ENCODE peak calls at places on chromosome 15, in six cellular contexts. One of them, this sample, is unnamed. For H3K79me2 and H3K4me1, the result is how much of the 10 kb centered on the place peaks cover.

GRCh38 chr15:61196156-61196555 is 32.9 kb downstream of the RORA start:
- DNase-seq in K562: no peak
- DNase-seq in mammary epithelial cell: no peak
- DNase-seq in hepatocyte: no peak
- DNase-seq in PC-3: no peak
- DNase-seq in neural progenitor cell: no peak
- DNase-seq in this sample: no peak

GRCh38 chr15:101161656-101162055 is 90.2 kb downstream of the CHSY1 start:
- DNase-seq in K562: no peak
- DNase-seq in neural progenitor cell: no peak
- DNase-seq in PC-3: no peak
- DNase-seq in hepatocyte: no peak
- DNase-seq in mammary epithelial cell: no peak
- DNase-seq in this sample: no peak

GRCh38 chr15:38168472-38169057 is 84.1 kb upstream of the SPRED1 start:
- DNase-seq in K562: no peak
- DNase-seq in hepatocyte: no peak
- DNase-seq in mammary epithelial cell: no peak
- DNase-seq in neural progenitor cell: no peak
- DNase-seq in PC-3: no peak
- DNase-seq in this sample: no peak

GRCh38 chr15:58985443-58985842 is 2.0 kb upstream of the RNF111 start:
- DNase-seq in K562: peak
- DNase-seq in mammary epithelial cell: no peak
- DNase-seq in hepatocyte: peak
- DNase-seq in neural progenitor cell: peak
- DNase-seq in PC-3: no peak
- DNase-seq in this sample: peak

GRCh38 chr15:90101969-90102890 is at the start of gene IDH2:
- DNase-seq in mammary epithelial cell: peak
- DNase-seq in K562: peak
- DNase-seq in neural progenitor cell: peak
- DNase-seq in PC-3: peak
- DNase-seq in hepatocyte: peak
- DNase-seq in this sample: peak

GRCh38 chr15:81322708-81323253 is 1.2 kb downstream of the STARD5 start:
- DNase-seq in neural progenitor cell: no peak
- DNase-seq in hepatocyte: no peak
- DNase-seq in K562: no peak
- DNase-seq in mammary epithelial cell: peak
- DNase-seq in PC-3: no peak
- DNase-seq in this sample: no peak

GRCh38 chr15:79939399-79939798 is 31.6 kb downstream of the BCL2A1 start:
- DNase-seq in PC-3: no peak
- DNase-seq in mammary epithelial cell: no peak
- DNase-seq in K562: no peak
- DNase-seq in hepatocyte: no peak
- DNase-seq in neural progenitor cell: no peak
- DNase-seq in this sample: no peak

GRCh38 chr15:82771789-82772607 is 33.9 kb downstream of the FSD2 start:
- DNase-seq in hepatocyte: no peak
- DNase-seq in neural progenitor cell: no peak
- DNase-seq in PC-3: no peak
- DNase-seq in mammary epithelial cell: peak
- DNase-seq in K562: no peak
- DNase-seq in this sample: no peak

GRCh38 chr15:83092309-83092976 is 15.0 kb upstream of the TM6SF1 start:
- DNase-seq in mammary epithelial cell: peak
- DNase-seq in hepatocyte: peak
- DNase-seq in PC-3: peak
- DNase-seq in K562: peak
- DNase-seq in neural progenitor cell: no peak
- DNase-seq in this sample: peak

GRCh38 chr15:85582076-85582718 is 201.8 kb downstream of the AKAP13 start:
- DNase-seq in PC-3: no peak
- DNase-seq in neural progenitor cell: no peak
- DNase-seq in mammary epithelial cell: no peak
- DNase-seq in hepatocyte: no peak
- DNase-seq in K562: no peak
- DNase-seq in this sample: no peak

DNA sequence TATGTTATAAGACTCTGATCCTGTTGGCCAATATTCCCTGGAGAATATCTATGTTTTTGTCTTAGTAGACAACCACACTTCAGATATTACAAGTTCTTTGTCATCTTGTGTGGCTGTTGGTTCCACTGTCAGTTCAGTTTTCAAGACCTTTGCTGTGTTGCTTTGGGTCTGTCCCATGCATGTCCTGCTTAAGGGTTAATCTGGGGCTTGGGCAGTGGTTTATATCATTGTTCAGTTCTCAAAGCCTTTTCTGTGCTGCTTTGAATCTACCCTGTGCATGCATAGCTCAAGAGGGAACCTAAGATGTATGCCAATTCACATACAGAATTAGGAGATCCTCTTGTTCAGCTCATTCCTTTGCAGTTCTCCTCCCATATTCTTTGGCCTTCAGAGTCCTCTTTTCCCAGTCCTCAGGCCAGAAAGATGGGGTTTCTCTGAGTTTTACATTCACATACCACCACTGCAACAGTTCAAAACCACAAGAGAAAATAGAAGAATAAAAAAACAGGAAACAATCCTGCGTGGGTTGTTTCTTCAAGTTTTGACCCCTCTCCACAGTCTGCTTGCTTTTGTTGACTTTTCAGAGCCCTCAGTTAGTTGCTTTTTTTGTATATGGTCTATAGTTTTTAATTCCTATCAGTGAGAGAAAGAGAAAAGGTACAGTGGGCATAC is 21.6 kb downstream of the BUB1B start:
- DNase-seq in mammary epithelial cell: no peak
- DNase-seq in PC-3: no peak
- DNase-seq in K562: no peak
- DNase-seq in hepatocyte: no peak
- DNase-seq in neural progenitor cell: no peak
- DNase-seq in this sample: no peak
- H3K79me2 ChIP-seq in mammary epithelial cell: under half
- H3K79me2 ChIP-seq in PC-3: under half
- H3K79me2 ChIP-seq in K562: under half
- H3K79me2 ChIP-seq in hepatocyte: under half
- H3K79me2 ChIP-seq in neural progenitor cell: under half
- H3K79me2 ChIP-seq in this sample: under half

GRCh38 chr15:96274087-96274440 is 56.4 kb upstream of the NR2F2 start:
- DNase-seq in K562: no peak
- DNase-seq in mammary epithelial cell: no peak
- DNase-seq in hepatocyte: no peak
- DNase-seq in PC-3: no peak
- DNase-seq in neural progenitor cell: no peak
- DNase-seq in this sample: no peak
- H3K4me1 ChIP-seq in K562: under half
- H3K4me1 ChIP-seq in mammary epithelial cell: half or more
- H3K4me1 ChIP-seq in hepatocyte: under half
- H3K4me1 ChIP-seq in PC-3: half or more
- H3K4me1 ChIP-seq in neural progenitor cell: under half
- H3K4me1 ChIP-seq in this sample: under half

GRCh38 chr15:42915654-42916053 is 4.9 kb downstream of the TTBK2 start:
- DNase-seq in neural progenitor cell: no peak
- DNase-seq in PC-3: no peak
- DNase-seq in mammary epithelial cell: no peak
- DNase-seq in K562: no peak
- DNase-seq in hepatocyte: no peak
- DNase-seq in this sample: no peak
- H3K79me2 ChIP-seq in neural progenitor cell: half or more
- H3K79me2 ChIP-seq in PC-3: under half
- H3K79me2 ChIP-seq in mammary epithelial cell: half or more
- H3K79me2 ChIP-seq in K562: half or more
- H3K79me2 ChIP-seq in hepatocyte: half or more
- H3K79me2 ChIP-seq in this sample: under half

GRCh38 chr15:95171551-95171950 is 940.2 kb downstream of the MCTP2 start:
- DNase-seq in K562: no peak
- DNase-seq in hepatocyte: no peak
- DNase-seq in PC-3: no peak
- DNase-seq in mammary epithelial cell: no peak
- DNase-seq in neural progenitor cell: no peak
- DNase-seq in this sample: peak
- H3K4me1 ChIP-seq in K562: under half
- H3K4me1 ChIP-seq in hepatocyte: under half
- H3K4me1 ChIP-seq in PC-3: under half
- H3K4me1 ChIP-seq in mammary epithelial cell: under half
- H3K4me1 ChIP-seq in neural progenitor cell: under half
- H3K4me1 ChIP-seq in this sample: under half

GRCh38 chr15:66725468-66725785 is 23.4 kb downstream of the SMAD6 start:
- DNase-seq in K562: no peak
- DNase-seq in neural progenitor cell: no peak
- DNase-seq in mammary epithelial cell: no peak
- DNase-seq in PC-3: no peak
- DNase-seq in hepatocyte: no peak
- DNase-seq in this sample: no peak
- H3K79me2 ChIP-seq in K562: under half
- H3K79me2 ChIP-seq in neural progenitor cell: under half
- H3K79me2 ChIP-seq in mammary epithelial cell: under half
- H3K79me2 ChIP-seq in PC-3: under half
- H3K79me2 ChIP-seq in hepatocyte: half or more
- H3K79me2 ChIP-seq in this sample: under half

DNA sequence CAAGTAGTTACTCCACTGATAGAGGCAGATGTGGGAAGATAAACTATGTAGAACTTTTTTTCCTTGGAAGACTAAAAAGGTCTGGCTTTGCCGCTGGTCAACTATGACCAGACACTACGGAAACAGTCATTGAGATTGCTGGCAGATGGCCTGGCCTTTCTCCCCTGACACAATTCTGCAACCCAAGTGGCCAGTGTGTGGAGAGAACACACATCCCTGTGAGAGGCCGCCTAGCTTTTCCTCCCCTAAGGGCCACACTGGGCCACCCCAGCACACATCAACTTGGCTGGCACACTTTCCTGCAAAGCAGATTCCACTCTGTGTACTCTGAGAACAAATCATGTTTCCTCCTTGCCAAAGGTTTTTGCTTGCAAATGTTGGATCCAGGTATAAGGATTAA is 10.4 kb upstream of the TJP1 start:
- DNase-seq in K562: no peak
- DNase-seq in hepatocyte: no peak
- DNase-seq in neural progenitor cell: no peak
- DNase-seq in mammary epithelial cell: no peak
- DNase-seq in PC-3: no peak
- DNase-seq in this sample: no peak
- H3K4me1 ChIP-seq in K562: under half
- H3K4me1 ChIP-seq in hepatocyte: under half
- H3K4me1 ChIP-seq in neural progenitor cell: under half
- H3K4me1 ChIP-seq in mammary epithelial cell: under half
- H3K4me1 ChIP-seq in PC-3: under half
- H3K4me1 ChIP-seq in this sample: under half

GRCh38 chr15:52397118-52397517 is 101.5 kb upstream of the MYO5C start:
- DNase-seq in mammary epithelial cell: no peak
- DNase-seq in hepatocyte: no peak
- DNase-seq in PC-3: no peak
- DNase-seq in neural progenitor cell: no peak
- DNase-seq in K562: no peak
- DNase-seq in this sample: no peak

GRCh38 chr15:52391074-52391473 is 95.5 kb upstream of the MYO5C start:
- DNase-seq in neural progenitor cell: no peak
- DNase-seq in mammary epithelial cell: no peak
- DNase-seq in PC-3: no peak
- DNase-seq in K562: no peak
- DNase-seq in hepatocyte: no peak
- DNase-seq in this sample: no peak

GRCh38 chr15:52394020-52394608 is 98.5 kb upstream of the MYO5C start:
- DNase-seq in neural progenitor cell: no peak
- DNase-seq in hepatocyte: no peak
- DNase-seq in K562: no peak
- DNase-seq in PC-3: no peak
- DNase-seq in mammary epithelial cell: no peak
- DNase-seq in this sample: no peak

DNA sequence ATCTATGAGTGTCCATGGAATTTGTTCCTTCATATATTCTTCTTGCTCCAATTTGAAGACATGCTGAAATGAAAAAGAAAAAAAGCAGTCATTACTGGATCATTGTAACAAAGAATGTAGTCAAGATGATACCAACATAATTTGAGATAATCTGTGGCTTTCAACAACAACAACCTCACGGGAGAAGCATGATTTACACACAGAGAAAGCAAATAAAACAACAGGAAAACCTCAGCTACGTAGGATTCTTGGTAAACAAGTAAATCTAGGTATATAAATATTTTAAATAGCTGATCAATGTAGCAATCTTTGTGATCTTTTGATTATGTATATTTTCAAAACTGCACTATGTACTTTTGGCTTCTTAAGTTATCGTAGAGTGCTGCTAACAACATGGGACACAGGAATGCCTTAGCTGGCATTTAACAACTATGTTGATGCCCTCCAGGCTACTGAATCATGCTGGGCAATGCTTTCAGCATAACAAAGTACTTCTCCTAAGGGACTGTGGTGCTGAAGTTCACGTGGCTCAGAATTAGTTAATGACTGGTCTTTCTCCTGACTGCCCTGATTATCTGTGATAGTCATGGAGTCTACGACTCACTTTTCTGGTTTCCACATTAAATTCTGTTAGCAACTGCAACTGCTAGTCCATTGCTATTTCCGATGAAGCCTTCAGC is 96.5 kb upstream of the MYO5C start:
- DNase-seq in hepatocyte: no peak
- DNase-seq in neural progenitor cell: no peak
- DNase-seq in K562: no peak
- DNase-seq in PC-3: peak
- DNase-seq in mammary epithelial cell: peak
- DNase-seq in this sample: peak
- H3K79me2 ChIP-seq in hepatocyte: under half
- H3K79me2 ChIP-seq in neural progenitor cell: under half
- H3K79me2 ChIP-seq in K562: under half
- H3K79me2 ChIP-seq in PC-3: under half
- H3K79me2 ChIP-seq in mammary epithelial cell: under half
- H3K79me2 ChIP-seq in this sample: under half

GRCh38 chr15:48120751-48121150 is at the start of gene SLC24A5:
- DNase-seq in neural progenitor cell: no peak
- DNase-seq in mammary epithelial cell: no peak
- DNase-seq in K562: no peak
- DNase-seq in hepatocyte: no peak
- DNase-seq in PC-3: no peak
- DNase-seq in this sample: no peak
- H3K4me1 ChIP-seq in neural progenitor cell: under half
- H3K4me1 ChIP-seq in mammary epithelial cell: under half
- H3K4me1 ChIP-seq in K562: under half
- H3K4me1 ChIP-seq in hepatocyte: under half
- H3K4me1 ChIP-seq in PC-3: under half
- H3K4me1 ChIP-seq in this sample: under half

GRCh38 chr15:56725386-56725785 is 7.9 kb downstream of the ZNF280D start:
- DNase-seq in K562: no peak
- DNase-seq in hepatocyte: no peak
- DNase-seq in neural progenitor cell: no peak
- DNase-seq in mammary epithelial cell: no peak
- DNase-seq in PC-3: no peak
- DNase-seq in this sample: no peak
- H3K79me2 ChIP-seq in K562: under half
- H3K79me2 ChIP-seq in hepatocyte: under half
- H3K79me2 ChIP-seq in neural progenitor cell: under half
- H3K79me2 ChIP-seq in mammary epithelial cell: half or more
- H3K79me2 ChIP-seq in PC-3: under half
- H3K79me2 ChIP-seq in this sample: under half

This sample was measured in trophoblast cell.